ENCODE peak calls at places on chromosome 17, in eight cellular contexts. F is NCI-H748 treated with DMSO at 0.1 percent for 48 hours, C is uterus, L is A673, Z is kidney, A is GOT3, W is epithelial cell of prostate, E is left lung. R is an unnamed sample.

GRCh38 chr17:7502987-7503386 is 18.8 kb downstream of the POLR2A start:
- DNase-seq in A (no peak), E (no peak), L (peak), Z (no peak), C (no peak), F (no peak), W (no peak), R (no peak)

GRCh38 chr17:83109793-83110645 is 30.6 kb downstream of the METRNL start:
- DNase-seq in L (peak), C (peak), A (peak), E (peak), W (peak), F (no peak), Z (peak), R (no peak)

GRCh38 chr17:64964796-64965195 is 45.5 kb upstream of the LRRC37A3 start:
- DNase-seq in Z (no peak), W (no peak), L (peak), F (no peak), C (no peak), A (no peak), E (no peak), R (no peak)

GRCh38 chr17:66414528-66415175 is 112.2 kb downstream of the PRKCA start:
- DNase-seq in W (no peak), Z (no peak), C (no peak), F (no peak), E (no peak), L (no peak), A (no peak), R (no peak)

GRCh38 chr17:57881783-57882291 is 32.0 kb upstream of the MRPS23 start:
- DNase-seq in Z (peak), F (no peak), E (no peak), L (no peak), W (no peak), C (peak), A (no peak), R (no peak)

GRCh38 chr17:73639322-73639721 is 4.9 kb downstream of the SDK2 start:
- DNase-seq in E (no peak), L (peak), F (no peak), Z (no peak), C (no peak), A (no peak), W (no peak), R (no peak)

GRCh38 chr17:14282700-14283099 is 18.2 kb upstream of the HS3ST3B1 start:
- DNase-seq in Z (no peak), W (no peak), C (no peak), F (no peak), E (no peak), A (no peak), L (no peak), R (no peak)

GRCh38 chr17:67043283-67043682 is 1.1 kb upstream of the CACNG1 start:
- DNase-seq in L (no peak), C (no peak), A (no peak), W (no peak), F (no peak), Z (peak), E (no peak), R (no peak)

GRCh38 chr17:9346296-9346926 is 229.2 kb downstream of the STX8 start:
- DNase-seq in Z (no peak), W (no peak), E (no peak), A (no peak), C (no peak), L (no peak), F (no peak), R (no peak)

GRCh38 chr17:2071421-2072281 is 16.7 kb downstream of the HIC1 start:
- DNase-seq in C (peak), F (no peak), E (peak), Z (peak), L (no peak), W (no peak), A (no peak), R (no peak)